ENCODE peak calls at places on chromosomes 7 and 10, in five cellular contexts. U is left ventricle myocardium superior, O is transverse colon, M is fibroblast of mammary gland, E is HT-29. I is an unnamed sample.

GRCh38 chr10:4201866-4202825 is 417.1 kb upstream of the KLF6 start:
- DNase-seq in U (no peak), M (peak), O (no peak), E (no peak), I (no peak)

GRCh38 chr7:81187768-81188167 is 268.9 kb upstream of the SEMA3C start:
- DNase-seq in M (peak), U (no peak), O (no peak), E (no peak), I (no peak)

GRCh38 chr7:28104811-28105210 is 75.8 kb downstream of the JAZF1 start:
- DNase-seq in O (no peak), U (no peak), M (no peak), E (no peak), I (no peak)

GRCh38 chr7:368651-369475 is 78.9 kb downstream of the FOXL3 start:
- DNase-seq in E (no peak), U (peak), M (no peak), O (no peak), I (no peak)

GRCh38 chr7:82726038-82726800 is 282.6 kb upstream of the CACNA2D1 start:
- DNase-seq in U (no peak), O (no peak), M (no peak), E (no peak), I (peak)

GRCh38 chr10:102230264-102230860 is 4.3 kb downstream of the ELOVL3 start:
- DNase-seq in E (peak), M (peak), O (peak), U (peak), I (peak)

GRCh38 chr7:45084901-45085618 is 3.7 kb downstream of the NACAD start:
- DNase-seq in O (no peak), U (no peak), M (no peak), E (no peak), I (no peak)

GRCh38 chr10:34698248-34698831 is 116.8 kb downstream of the PARD3 start:
- DNase-seq in O (no peak), M (no peak), U (no peak), E (no peak), I (no peak)